ENCODE peak calls at places on chromosome 15, in ten cellular contexts. K, L, G, H, E, Q, R, Z, T and I are unnamed samples.

GRCh38 chr15:74631935-74632560 is 16.4 kb downstream of the CLK3 start:
- DNase-seq in K (peak), H (no peak), Q (no peak), G (peak), L (peak), R (peak), Z (peak), T (peak), E (peak), I (peak)

GRCh38 chr15:82021992-82022391 is 23.8 kb downstream of the MEX3B start:
- DNase-seq in G (no peak), E (no peak), T (no peak), Q (no peak), H (peak), L (no peak), K (no peak), R (peak), Z (peak), I (no peak)

GRCh38 chr15:64501396-64501716 is 41.0 kb downstream of the ZNF609 start:
- DNase-seq in G (no peak), R (no peak), Q (no peak), Z (no peak), L (no peak), H (no peak), E (no peak), T (no peak), K (no peak), I (no peak)

GRCh38 chr15:65516997-65517865 is at the start of gene DPP8:
- DNase-seq in R (peak), L (peak), T (peak), G (peak), K (peak), Z (peak), H (peak), E (peak), Q (peak), I (peak)

GRCh38 chr15:34616613-34617012 is 33.2 kb upstream of the GOLGA8B start:
- DNase-seq in G (no peak), Q (no peak), T (peak), K (peak), H (no peak), E (no peak), L (peak), R (peak), Z (peak), I (no peak)

GRCh38 chr15:70480196-70480856 is 283.0 kb downstream of the UACA start:
- DNase-seq in K (peak), R (no peak), H (no peak), Z (no peak), E (no peak), G (no peak), L (no peak), Q (no peak), T (no peak), I (peak)

GRCh38 chr15:78638658-78639314 is 2.2 kb downstream of the CHRNB4 start:
- DNase-seq in Q (no peak), R (peak), Z (peak), H (no peak), L (peak), G (peak), E (peak), K (peak), T (peak), I (peak)

GRCh38 chr15:38084289-38084688 is 149.8 kb downstream of the TMCO5A start:
- DNase-seq in T (no peak), G (no peak), E (no peak), L (peak), K (peak), H (no peak), R (no peak), Z (peak), Q (no peak), I (peak)

GRCh38 chr15:38217788-38218609 is 34.6 kb upstream of the SPRED1 start:
- DNase-seq in G (no peak), Q (no peak), L (no peak), T (no peak), H (no peak), K (no peak), E (no peak), R (peak), Z (peak), I (no peak)

GRCh38 chr15:42608110-42608531 is 32.7 kb downstream of the STARD9 start:
- DNase-seq in Q (no peak), Z (no peak), G (no peak), T (no peak), K (peak), R (no peak), L (no peak), E (no peak), H (no peak), I (no peak)

GRCh38 chr15:37108725-37109124 is 8.4 kb upstream of the MEIS2 start:
- DNase-seq in T (no peak), R (no peak), E (no peak), L (no peak), Z (no peak), H (no peak), K (no peak), G (no peak), Q (no peak), I (no peak)

GRCh38 chr15:62454567-62455172 is 289.6 kb upstream of the C2CD4B start:
- DNase-seq in E (no peak), Q (no peak), R (no peak), K (no peak), L (no peak), T (no peak), Z (peak), H (no peak), G (no peak), I (no peak)

GRCh38 chr15:61624950-61625349 is 395.8 kb upstream of the RORA start:
- DNase-seq in T (no peak), L (no peak), H (no peak), K (no peak), E (no peak), Q (no peak), Z (no peak), G (no peak), R (no peak), I (no peak)

GRCh38 chr15:98713585-98714001 is 65.3 kb downstream of the IGF1R start:
- DNase-seq in T (peak), K (peak), G (no peak), Z (peak), L (no peak), E (peak), R (peak), Q (no peak), H (no peak), I (no peak)

GRCh38 chr15:20351448-20351961 is 190.1 kb downstream of the GOLGA6L6 start:
- DNase-seq in Q (no peak), G (no peak), L (no peak), Z (no peak), R (no peak), E (no peak), T (no peak), K (no peak), H (no peak), I (peak)

GRCh38 chr15:89785064-89785770 is 9.1 kb downstream of the MESP2 start:
- DNase-seq in G (no peak), R (no peak), Q (no peak), Z (no peak), E (no peak), L (no peak), K (no peak), H (no peak), T (peak), I (no peak)

GRCh38 chr15:59654043-59654442 is 3.3 kb downstream of the GTF2A2 start:
- DNase-seq in R (no peak), Q (no peak), G (no peak), H (no peak), Z (no peak), L (no peak), E (no peak), T (no peak), K (no peak), I (no peak)

GRCh38 chr15:30791239-30791638 is 112.5 kb upstream of the FAN1 start:
- DNase-seq in R (peak), E (no peak), Z (peak), G (no peak), T (no peak), Q (no peak), H (no peak), L (no peak), K (peak), I (no peak)

GRCh38 chr15:50148362-50148963 is 29.4 kb upstream of the ATP8B4 start:
- DNase-seq in L (peak), K (peak), H (peak), Q (no peak), T (peak), R (peak), Z (peak), G (peak), E (peak), I (no peak)
- TF ChIP-seq CTCF in L (peak), K (peak), H (peak), Q (no peak), T (peak), R (peak), Z (peak), G (peak), E (peak), I (peak)

GRCh38 chr15:92958105-92958504 is 58.0 kb downstream of the CHD2 start:
- DNase-seq in H (no peak), Q (no peak), R (no peak), T (no peak), L (no peak), Z (peak), E (no peak), G (no peak), K (no peak), I (no peak)

GRCh38 chr15:92960996-92961681 is 61.0 kb downstream of the CHD2 start:
- DNase-seq in Q (no peak), T (no peak), Z (no peak), H (no peak), G (no peak), E (no peak), L (no peak), K (no peak), R (no peak), I (no peak)

GRCh38 chr15:92955706-92956105 is 55.6 kb downstream of the CHD2 start:
- DNase-seq in E (no peak), G (no peak), K (no peak), L (no peak), H (no peak), T (no peak), Z (no peak), Q (no peak), R (no peak), I (no peak)

GRCh38 chr15:92962914-92963313 is 62.8 kb downstream of the CHD2 start:
- DNase-seq in T (no peak), K (no peak), R (no peak), H (no peak), L (no peak), Z (no peak), E (no peak), G (no peak), Q (no peak), I (no peak)

GRCh38 chr15:92959219-92959618 is 59.1 kb downstream of the CHD2 start:
- DNase-seq in G (no peak), E (no peak), Q (no peak), Z (no peak), R (no peak), T (no peak), K (no peak), L (no peak), H (no peak), I (no peak)
- TF ChIP-seq CTCF in G (no peak), E (no peak), Q (no peak), Z (no peak), R (no peak), T (no peak), K (no peak), L (no peak), H (no peak), I (no peak)

GRCh38 chr15:56813995-56814394 is 80.7 kb upstream of the ZNF280D start:
- DNase-seq in T (no peak), H (no peak), E (no peak), Z (no peak), G (no peak), L (no peak), R (no peak), Q (no peak), K (no peak), I (no peak)
- TF ChIP-seq CTCF in T (no peak), H (no peak), E (no peak), Z (no peak), G (no peak), L (no peak), R (no peak), Q (no peak), K (no peak), I (no peak)

GRCh38 chr15:69163124-69163669 is 2.8 kb downstream of the GLCE start:
- DNase-seq in L (no peak), G (no peak), R (no peak), E (no peak), H (no peak), K (no peak), T (no peak), Z (no peak), Q (no peak), I (no peak)
- TF ChIP-seq CTCF in L (no peak), G (no peak), R (no peak), E (no peak), H (no peak), K (no peak), T (no peak), Z (no peak), Q (no peak), I (no peak)